ENCODE peak calls at places on chromosome 18, in six cellular contexts. One of them, this sample, is unnamed.

GRCh38 chr18:60471652-60472051 is 99.1 kb upstream of the MC4R start:
- DNase-seq in osteocyte: no peak
- DNase-seq in psoas muscle: no peak
- DNase-seq in CD8-positive, alpha-beta T cell: no peak
- DNase-seq in WTC11: no peak
- DNase-seq in progenitor cell of endocrine pancreas: no peak
- DNase-seq in this sample: no peak

GRCh38 chr18:1559563-1559962 is 654.9 kb downstream of the ADCYAP1 start:
- DNase-seq in osteocyte: no peak
- DNase-seq in psoas muscle: no peak
- DNase-seq in CD8-positive, alpha-beta T cell: no peak
- DNase-seq in WTC11: no peak
- DNase-seq in progenitor cell of endocrine pancreas: no peak
- DNase-seq in this sample: no peak

GRCh38 chr18:76445275-76445674 is 49.8 kb downstream of the ZNF516 start:
- DNase-seq in osteocyte: no peak
- DNase-seq in psoas muscle: no peak
- DNase-seq in CD8-positive, alpha-beta T cell: no peak
- DNase-seq in WTC11: no peak
- DNase-seq in progenitor cell of endocrine pancreas: no peak
- DNase-seq in this sample: no peak

GRCh38 chr18:31438402-31438801 is 9.1 kb upstream of the DSG3 start:
- DNase-seq in osteocyte: no peak
- DNase-seq in psoas muscle: no peak
- DNase-seq in CD8-positive, alpha-beta T cell: no peak
- DNase-seq in WTC11: no peak
- DNase-seq in progenitor cell of endocrine pancreas: no peak
- DNase-seq in this sample: no peak

GRCh38 chr18:79588636-79589481 is 90.7 kb upstream of the CTDP1 start:
- DNase-seq in osteocyte: no peak
- DNase-seq in psoas muscle: peak; percentile 91
- DNase-seq in CD8-positive, alpha-beta T cell: no peak
- DNase-seq in WTC11: peak; percentile 47
- DNase-seq in progenitor cell of endocrine pancreas: no peak
- DNase-seq in this sample: peak; percentile 71

GRCh38 chr18:3321133-3321812 is 59.3 kb downstream of the MYL12B start:
- DNase-seq in osteocyte: no peak
- DNase-seq in psoas muscle: no peak
- DNase-seq in CD8-positive, alpha-beta T cell: no peak
- DNase-seq in WTC11: no peak
- DNase-seq in progenitor cell of endocrine pancreas: no peak
- DNase-seq in this sample: no peak

GRCh38 chr18:79572848-79573451 is 106.7 kb upstream of the CTDP1 start:
- DNase-seq in osteocyte: peak; percentile 57
- DNase-seq in psoas muscle: peak; percentile 20
- DNase-seq in CD8-positive, alpha-beta T cell: no peak
- DNase-seq in WTC11: no peak
- DNase-seq in progenitor cell of endocrine pancreas: no peak
- DNase-seq in this sample: peak; percentile 27

GRCh38 chr18:60555629-60556028 is 183.1 kb upstream of the MC4R start:
- DNase-seq in osteocyte: no peak
- DNase-seq in psoas muscle: no peak
- DNase-seq in CD8-positive, alpha-beta T cell: no peak
- DNase-seq in WTC11: no peak
- DNase-seq in progenitor cell of endocrine pancreas: no peak
- DNase-seq in this sample: no peak

GRCh38 chr18:36572135-36572856 is 256.5 kb downstream of the TPGS2 start:
- DNase-seq in osteocyte: no peak
- DNase-seq in psoas muscle: no peak
- DNase-seq in CD8-positive, alpha-beta T cell: no peak
- DNase-seq in WTC11: peak; percentile 50
- DNase-seq in progenitor cell of endocrine pancreas: peak; percentile 19
- DNase-seq in this sample: no peak

GRCh38 chr18:79001001-79001400 is 21.4 kb downstream of the SALL3 start:
- DNase-seq in osteocyte: no peak
- DNase-seq in psoas muscle: no peak
- DNase-seq in CD8-positive, alpha-beta T cell: no peak
- DNase-seq in WTC11: no peak
- DNase-seq in progenitor cell of endocrine pancreas: no peak
- DNase-seq in this sample: no peak

GRCh38 chr18:64202229-64202835 is 53.4 kb upstream of the LINC00305 start:
- DNase-seq in osteocyte: no peak
- DNase-seq in psoas muscle: no peak
- DNase-seq in CD8-positive, alpha-beta T cell: no peak
- DNase-seq in WTC11: no peak
- DNase-seq in progenitor cell of endocrine pancreas: no peak
- DNase-seq in this sample: no peak

GRCh38 chr18:8548186-8548585 is 61.1 kb upstream of the RAB12 start:
- DNase-seq in osteocyte: no peak
- DNase-seq in psoas muscle: no peak
- DNase-seq in CD8-positive, alpha-beta T cell: no peak
- DNase-seq in WTC11: no peak
- DNase-seq in progenitor cell of endocrine pancreas: no peak
- DNase-seq in this sample: no peak

GRCh38 chr18:79616651-79617518 is 62.7 kb upstream of the CTDP1 start:
- DNase-seq in osteocyte: no peak
- DNase-seq in psoas muscle: peak; percentile 50
- DNase-seq in CD8-positive, alpha-beta T cell: no peak
- DNase-seq in WTC11: peak; percentile 49
- DNase-seq in progenitor cell of endocrine pancreas: no peak
- DNase-seq in this sample: no peak

DNA sequence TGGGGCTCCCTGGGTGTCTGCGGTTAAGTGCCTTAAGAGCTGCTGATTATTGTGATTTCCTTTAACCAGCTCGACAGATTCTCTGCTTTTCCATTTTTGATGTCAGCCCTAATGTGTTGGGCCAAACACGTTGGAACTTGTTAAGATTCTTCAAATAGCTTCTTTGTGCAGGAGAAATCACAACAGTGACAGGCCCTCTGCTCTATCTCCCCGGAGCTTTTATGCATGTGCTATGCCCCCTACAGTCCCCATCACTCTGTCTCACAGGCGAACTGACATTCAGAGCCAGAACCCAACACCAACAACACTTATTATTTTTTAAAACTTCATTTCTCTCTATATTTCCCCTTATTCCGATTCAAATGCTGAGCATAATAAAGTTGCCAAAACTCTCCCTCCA is 371.7 kb upstream of the CELF4 start:
- DNase-seq in osteocyte: no peak
- DNase-seq in psoas muscle: no peak
- DNase-seq in CD8-positive, alpha-beta T cell: no peak
- DNase-seq in WTC11: no peak
- DNase-seq in progenitor cell of endocrine pancreas: no peak
- DNase-seq in this sample: no peak
- TF ChIP-seq CTCF in osteocyte: no peak
- TF ChIP-seq CTCF in psoas muscle: no peak
- TF ChIP-seq CTCF in CD8-positive, alpha-beta T cell: no peak
- TF ChIP-seq CTCF in WTC11: no peak
- TF ChIP-seq CTCF in progenitor cell of endocrine pancreas: no peak
- TF ChIP-seq CTCF in this sample: no peak

GRCh38 chr18:24933345-24933744 is 418.6 kb downstream of the ZNF521 start:
- DNase-seq in osteocyte: no peak
- DNase-seq in psoas muscle: no peak
- DNase-seq in CD8-positive, alpha-beta T cell: no peak
- DNase-seq in WTC11: no peak
- DNase-seq in progenitor cell of endocrine pancreas: no peak
- DNase-seq in this sample: no peak

GRCh38 chr18:24935008-24935407 is 417.0 kb downstream of the ZNF521 start:
- DNase-seq in osteocyte: no peak
- DNase-seq in psoas muscle: no peak
- DNase-seq in CD8-positive, alpha-beta T cell: no peak
- DNase-seq in WTC11: no peak
- DNase-seq in progenitor cell of endocrine pancreas: no peak
- DNase-seq in this sample: no peak

GRCh38 chr18:24937624-24938285 is 414.2 kb downstream of the ZNF521 start:
- DNase-seq in osteocyte: no peak
- DNase-seq in psoas muscle: no peak
- DNase-seq in CD8-positive, alpha-beta T cell: no peak
- DNase-seq in WTC11: no peak
- DNase-seq in progenitor cell of endocrine pancreas: no peak
- DNase-seq in this sample: no peak

GRCh38 chr18:24935896-24936295 is 416.1 kb downstream of the ZNF521 start:
- DNase-seq in osteocyte: no peak
- DNase-seq in psoas muscle: no peak
- DNase-seq in CD8-positive, alpha-beta T cell: no peak
- DNase-seq in WTC11: no peak
- DNase-seq in progenitor cell of endocrine pancreas: no peak
- DNase-seq in this sample: no peak

GRCh38 chr18:24934231-24934932 is 417.6 kb downstream of the ZNF521 start:
- DNase-seq in osteocyte: no peak
- DNase-seq in psoas muscle: no peak
- DNase-seq in CD8-positive, alpha-beta T cell: no peak
- DNase-seq in WTC11: no peak
- DNase-seq in progenitor cell of endocrine pancreas: no peak
- DNase-seq in this sample: no peak
- TF ChIP-seq CTCF in osteocyte: no peak
- TF ChIP-seq CTCF in psoas muscle: no peak
- TF ChIP-seq CTCF in CD8-positive, alpha-beta T cell: no peak
- TF ChIP-seq CTCF in WTC11: no peak
- TF ChIP-seq CTCF in progenitor cell of endocrine pancreas: no peak
- TF ChIP-seq CTCF in this sample: no peak

GRCh38 chr18:52484977-52485376 is 145.0 kb downstream of the DCC start:
- DNase-seq in osteocyte: no peak
- DNase-seq in psoas muscle: no peak
- DNase-seq in CD8-positive, alpha-beta T cell: no peak
- DNase-seq in WTC11: no peak
- DNase-seq in progenitor cell of endocrine pancreas: no peak
- DNase-seq in this sample: no peak
- TF ChIP-seq CTCF in osteocyte: no peak
- TF ChIP-seq CTCF in psoas muscle: no peak
- TF ChIP-seq CTCF in CD8-positive, alpha-beta T cell: no peak
- TF ChIP-seq CTCF in WTC11: no peak
- TF ChIP-seq CTCF in progenitor cell of endocrine pancreas: no peak
- TF ChIP-seq CTCF in this sample: no peak

GRCh38 chr18:35027206-35027605 is 14.0 kb upstream of the MAPRE2 start:
- DNase-seq in osteocyte: no peak
- DNase-seq in psoas muscle: peak; percentile 18
- DNase-seq in CD8-positive, alpha-beta T cell: no peak
- DNase-seq in WTC11: no peak
- DNase-seq in progenitor cell of endocrine pancreas: no peak
- DNase-seq in this sample: no peak

GRCh38 chr18:35024965-35025364 is 16.2 kb upstream of the MAPRE2 start:
- DNase-seq in osteocyte: no peak
- DNase-seq in psoas muscle: peak; percentile 68
- DNase-seq in CD8-positive, alpha-beta T cell: no peak
- DNase-seq in WTC11: no peak
- DNase-seq in progenitor cell of endocrine pancreas: no peak
- DNase-seq in this sample: no peak

GRCh38 chr18:35024196-35024595 is 17.0 kb upstream of the MAPRE2 start:
- DNase-seq in osteocyte: no peak
- DNase-seq in psoas muscle: no peak
- DNase-seq in CD8-positive, alpha-beta T cell: no peak
- DNase-seq in WTC11: no peak
- DNase-seq in progenitor cell of endocrine pancreas: no peak
- DNase-seq in this sample: no peak

GRCh38 chr18:35028556-35028955 is 12.7 kb upstream of the MAPRE2 start:
- DNase-seq in osteocyte: no peak
- DNase-seq in psoas muscle: no peak
- DNase-seq in CD8-positive, alpha-beta T cell: no peak
- DNase-seq in WTC11: no peak
- DNase-seq in progenitor cell of endocrine pancreas: no peak
- DNase-seq in this sample: no peak

DNA sequence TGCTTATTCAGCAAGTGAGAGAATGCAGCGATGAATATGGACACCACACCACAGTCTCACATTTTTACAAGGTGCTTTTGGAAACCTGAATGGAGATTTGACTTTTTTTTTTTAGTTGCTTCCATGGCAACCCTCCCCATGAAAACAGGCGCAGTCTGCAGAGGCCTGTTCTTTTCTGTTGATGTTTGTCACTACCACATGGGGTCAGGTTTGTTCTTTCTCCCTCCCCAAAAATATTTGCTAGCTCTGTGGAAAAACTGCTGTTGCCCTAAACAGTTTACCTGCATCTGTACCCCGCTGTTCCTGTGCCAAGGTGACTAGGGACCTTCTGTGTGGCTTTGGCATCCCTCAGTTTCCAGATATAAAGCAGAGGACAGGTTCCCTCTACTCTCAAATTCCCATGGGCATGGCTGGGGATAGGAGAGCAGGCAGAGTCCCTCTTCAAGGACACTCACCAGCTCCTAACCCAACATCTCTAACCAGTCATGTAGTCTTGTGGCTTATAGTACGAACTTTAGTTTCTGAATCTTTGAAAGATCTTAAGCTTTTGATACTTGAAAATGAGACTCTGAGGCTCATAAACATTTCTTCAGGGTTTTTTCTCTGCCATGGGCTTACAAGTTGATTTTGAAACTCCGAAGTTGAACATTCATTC is 14.7 kb upstream of the MAPRE2 start:
- DNase-seq in osteocyte: no peak
- DNase-seq in psoas muscle: no peak
- DNase-seq in CD8-positive, alpha-beta T cell: no peak
- DNase-seq in WTC11: no peak
- DNase-seq in progenitor cell of endocrine pancreas: no peak
- DNase-seq in this sample: no peak
- TF ChIP-seq CTCF in osteocyte: no peak
- TF ChIP-seq CTCF in psoas muscle: no peak
- TF ChIP-seq CTCF in CD8-positive, alpha-beta T cell: peak; percentile 61
- TF ChIP-seq CTCF in WTC11: no peak
- TF ChIP-seq CTCF in progenitor cell of endocrine pancreas: no peak
- TF ChIP-seq CTCF in this sample: no peak